ENCODE peak calls at places on chromosomes 4 and X, in eight cellular contexts. J is stimulated activated CD4-positive, alpha-beta T cell treated with anti-CD3 and anti-CD28 coated beads, Interleukin-15, amount 100 ng/mL, for 24 hours; K is activated CD4-positive, alpha-beta T cell treated with anti-CD3 and anti-CD28 coated beads, Interleukin-2, amount 50 U/mL, for 24 hours; N is Calu3; U is Jurkat, Clone E6-1; D is RPMI8226; E is T follicular helper cell; Z is mammary epithelial cell. V is an unnamed sample.

GRCh38 chr4:77488882-77489281 is 116.7 kb upstream of the CXCL13 start:
- DNase-seq in J (no peak), K (no peak), N (no peak), U (no peak), D (no peak), E (no peak), Z (no peak), V (no peak)

GRCh38 chrX:19811807-19812604 is 75.4 kb downstream of the SH3KBP1 start:
- DNase-seq in J (no peak), K (no peak), N (no peak), U (no peak), D (no peak), E (no peak), Z (no peak), V (no peak)

GRCh38 chrX:150887906-150888465 is 10.5 kb downstream of the CD99L2 start:
- DNase-seq in J (no peak), K (no peak), N (no peak), U (no peak), D (no peak), E (no peak), Z (peak; percentile 23), V (no peak)

GRCh38 chr4:41363384-41363981 is 106.8 kb downstream of the UCHL1 start:
- DNase-seq in J (no peak), K (no peak), N (no peak), U (no peak), D (no peak), E (no peak), Z (no peak), V (peak; percentile 83)

GRCh38 chrX:100685284-100685996 is 41.4 kb downstream of the SRPX2 start:
- DNase-seq in J (peak; percentile 69), K (peak; percentile 61), N (peak; percentile 73), U (peak; percentile 67), D (peak; percentile 73), E (peak; percentile 50), Z (peak; percentile 65), V (peak; percentile 47)

GRCh38 chr4:5165419-5166369 is 114.4 kb downstream of the STK32B start:
- DNase-seq in J (no peak), K (no peak), N (no peak), U (no peak), D (no peak), E (no peak), Z (no peak), V (no peak)

GRCh38 chr4:161929966-161930365 is 233.8 kb downstream of the FSTL5 start:
- DNase-seq in J (no peak), K (no peak), N (no peak), U (no peak), D (no peak), E (no peak), Z (peak; percentile 68), V (peak; percentile 18)

GRCh38 chrX:2536974-2537373 is 36.2 kb upstream of the DHRSX start:
- DNase-seq in J (no peak), K (no peak), N (no peak), U (no peak), D (no peak), E (no peak), Z (no peak), V (no peak)

GRCh38 chr4:168864831-168865541 is 145.1 kb downstream of the CBR4 start:
- DNase-seq in J (no peak), K (no peak), N (no peak), U (no peak), D (no peak), E (no peak), Z (peak; percentile 28), V (no peak)

GRCh38 chrX:107025538-107025937 is 25.5 kb upstream of the MORC4 start:
- DNase-seq in J (no peak), K (no peak), N (peak; percentile 14), U (peak; percentile 1), D (peak; percentile 13), E (no peak), Z (peak; percentile 6), V (no peak)

GRCh38 chrX:2427147-2427546 is 73.6 kb downstream of the DHRSX start:
- DNase-seq in J (no peak), K (no peak), N (no peak), U (no peak), D (no peak), E (no peak), Z (no peak), V (no peak)

GRCh38 chr4:5474756-5475155 is 233.6 kb downstream of the EVC2 start:
- DNase-seq in J (no peak), K (no peak), N (no peak), U (no peak), D (no peak), E (no peak), Z (no peak), V (no peak)

GRCh38 chrX:47900833-47901232 is 64.1 kb downstream of the ZNF81 start:
- DNase-seq in J (no peak), K (no peak), N (no peak), U (no peak), D (no peak), E (no peak), Z (no peak), V (no peak)

GRCh38 chr4:150308824-150309472 is 230.7 kb downstream of the DCLK2 start:
- DNase-seq in J (no peak), K (no peak), N (no peak), U (no peak), D (no peak), E (no peak), Z (peak; percentile 73), V (no peak)

GRCh38 chr4:16334641-16335040 is 108.4 kb upstream of the TAPT1 start:
- DNase-seq in J (no peak), K (no peak), N (no peak), U (no peak), D (no peak), E (no peak), Z (no peak), V (no peak)

GRCh38 chrX:134374294-134374693 is 85.7 kb upstream of the HPRT1 start:
- DNase-seq in J (no peak), K (no peak), N (no peak), U (no peak), D (peak; percentile 26), E (no peak), Z (peak; percentile 11), V (no peak)

GRCh38 chrX:76453737-76454406 is 26.4 kb downstream of the MAGEE1 start:
- DNase-seq in J (no peak), K (no peak), N (no peak), U (no peak), D (no peak), E (no peak), Z (no peak), V (no peak)

GRCh38 chr4:137310156-137310555 is 222.1 kb downstream of the PCDH18 start:
- DNase-seq in J (no peak), K (no peak), N (no peak), U (no peak), D (no peak), E (no peak), Z (peak; percentile 7), V (no peak)

GRCh38 chr4:112888617-112889016 is 160.8 kb upstream of the ANK2 start:
- DNase-seq in J (no peak), K (no peak), N (no peak), U (no peak), D (no peak), E (no peak), Z (no peak), V (no peak)

GRCh38 chr4:149791836-149792235 is 23.8 kb downstream of the IQCM start:
- DNase-seq in J (no peak), K (no peak), N (no peak), U (no peak), D (no peak), E (no peak), Z (no peak), V (no peak)

GRCh38 chr4:11748169-11748872 is 319.6 kb upstream of the HS3ST1 start:
- DNase-seq in J (no peak), K (no peak), N (no peak), U (no peak), D (peak; percentile 7), E (no peak), Z (peak; percentile 82), V (no peak)

GRCh38 chr4:70833701-70834100 is 6.0 kb downstream of the GRSF1 start:
- DNase-seq in J (no peak), K (no peak), N (no peak), U (no peak), D (no peak), E (no peak), Z (no peak), V (no peak)

GRCh38 chr4:52968696-52969095 is 106.6 kb downstream of the RASL11B start:
- DNase-seq in J (no peak), K (no peak), N (no peak), U (no peak), D (no peak), E (no peak), Z (no peak), V (no peak)

GRCh38 chr4:158722291-158722916 is 792 bp downstream of the PPID start:
- DNase-seq in J (peak; percentile 20), K (no peak), N (peak; percentile 6), U (peak; percentile 5), D (peak; percentile 21), E (no peak), Z (peak; percentile 59), V (no peak)

GRCh38 chr4:112083587-112084347 is 61.5 kb upstream of the FAM241A start:
- DNase-seq in J (no peak), K (no peak), N (no peak), U (no peak), D (no peak), E (no peak), Z (peak; percentile 14), V (no peak)

GRCh38 chr4:86184216-86184915 is 175.5 kb downstream of the MAPK10 start:
- DNase-seq in J (no peak), K (no peak), N (no peak), U (no peak), D (no peak), E (no peak), Z (no peak), V (no peak)

GRCh38 chr4:81069706-81070331 is 39.3 kb downstream of the BMP3 start:
- DNase-seq in J (peak; percentile 63), K (peak; percentile 64), N (peak; percentile 54), U (peak; percentile 88), D (peak; percentile 75), E (peak; percentile 35), Z (peak; percentile 73), V (peak; percentile 73)

GRCh38 chr4:151227731-151228130 is 49.2 kb upstream of the PRSS48 start:
- DNase-seq in J (no peak), K (no peak), N (no peak), U (no peak), D (no peak), E (no peak), Z (peak; percentile 84), V (peak; percentile 43)

GRCh38 chr4:23966720-23967119 is 76.9 kb upstream of the PPARGC1A start:
- DNase-seq in J (no peak), K (no peak), N (no peak), U (no peak), D (no peak), E (no peak), Z (no peak), V (no peak)

GRCh38 chr4:2009651-2010233 is 968 bp upstream of the NELFA start:
- DNase-seq in J (peak; percentile 68), K (peak; percentile 42), N (peak; percentile 72), U (no peak), D (peak; percentile 70), E (peak; percentile 28), Z (peak; percentile 35), V (no peak)

GRCh38 chrX:55342533-55343501 is 78.1 kb upstream of the PAGE3 start:
- DNase-seq in J (peak; percentile 22), K (peak; percentile 3), N (peak; percentile 2), U (peak; percentile 80), D (peak; percentile 48), E (peak; percentile 24), Z (peak; percentile 55), V (no peak)

GRCh38 chr4:67393699-67394281 is 151.5 kb downstream of the CENPC start:
- DNase-seq in J (peak; percentile 17), K (peak; percentile 18), N (peak; percentile 27), U (peak; percentile 55), D (peak; percentile 37), E (no peak), Z (peak; percentile 1), V (peak; percentile 7)

GRCh38 chr4:152380185-152380584 is 155.7 kb downstream of the FBXW7 start:
- DNase-seq in J (no peak), K (no peak), N (no peak), U (no peak), D (no peak), E (no peak), Z (no peak), V (no peak)

GRCh38 chrX:37302569-37302968 is 46.6 kb upstream of the PRRG1 start:
- DNase-seq in J (no peak), K (no peak), N (peak; percentile 44), U (peak; percentile 1), D (no peak), E (no peak), Z (peak; percentile 20), V (no peak)